ENCODE peak calls at places on chromosomes 2 and 18, in six cellular contexts. N is GM12891, E is nephron progenitor cell, G is mesothelial cell of epicardium, J is type B pancreatic cell, D is T-helper 9 cell. I is an unnamed sample.
A peak's percentile ranks its signal among the peaks of the same experiment; 100 is the strongest.

GRCh38 chr18:55106906-55107305 is 147.6 kb upstream of the CCDC68 start:
- DNase-seq in E (no peak), D (no peak), J (no peak), N (no peak), G (no peak), I (no peak)

GRCh38 chr2:239770240-239770639 is 254.9 kb downstream of the NDUFA10 start:
- DNase-seq in E (no peak), D (no peak), G (peak; percentile 6), J (no peak), N (no peak), I (no peak)

GRCh38 chr18:31685097-31686082 is 1.0 kb upstream of the B4GALT6 start:
- DNase-seq in E (peak; percentile 86), G (peak; percentile 70), N (peak; percentile 66), J (peak; percentile 85), D (peak; percentile 7), I (peak; percentile 93)

GRCh38 chr2:118065927-118066326 is 22.3 kb upstream of the INSIG2 start:
- DNase-seq in J (no peak), E (no peak), D (no peak), N (no peak), G (no peak), I (no peak)

GRCh38 chr2:170236639-170237037 is 58.7 kb downstream of the MYO3B start:
- DNase-seq in E (no peak), D (no peak), J (no peak), G (no peak), N (no peak), I (no peak)

GRCh38 chr18:56929861-56930260 is 217.0 kb upstream of the BOD1L2 start:
- DNase-seq in E (no peak), J (no peak), G (no peak), D (no peak), N (no peak), I (no peak)

GRCh38 chr2:169649278-169649677 is 44.9 kb downstream of the CFAP210 start:
- DNase-seq in N (no peak), D (no peak), J (no peak), G (no peak), E (no peak), I (no peak)

GRCh38 chr2:118095610-118096009 is 7.3 kb downstream of the INSIG2 start:
- DNase-seq in N (no peak), J (no peak), E (no peak), D (no peak), G (no peak), I (no peak)

GRCh38 chr18:28167835-28168349 is 9.0 kb downstream of the CDH2 start:
- DNase-seq in D (no peak), N (no peak), J (no peak), E (no peak), G (no peak), I (no peak)

GRCh38 chr2:191056218-191056617 is 42.2 kb upstream of the STAT1 start:
- DNase-seq in E (no peak), N (no peak), D (no peak), G (no peak), J (no peak), I (no peak)

GRCh38 chr2:45382744-45383143 is 228.3 kb downstream of the SRBD1 start:
- DNase-seq in E (no peak), D (no peak), N (no peak), J (no peak), G (no peak), I (no peak)

GRCh38 chr2:41400057-41400665 is 647.7 kb upstream of the PKDCC start:
- DNase-seq in N (no peak), E (peak; percentile 45), D (no peak), J (no peak), G (no peak), I (peak; percentile 78)

GRCh38 chr2:86211033-86211795 is 12.0 kb downstream of the MRPL35 start:
- DNase-seq in E (no peak), D (no peak), J (no peak), N (no peak), G (no peak), I (no peak)

GRCh38 chr18:21004721-21005120 is 106.9 kb downstream of the ROCK1 start:
- DNase-seq in E (no peak), J (no peak), D (no peak), G (no peak), N (no peak), I (no peak)

GRCh38 chr18:67628674-67629073 is 112.2 kb upstream of the DSEL start:
- DNase-seq in E (no peak), N (no peak), J (no peak), D (no peak), G (no peak), I (no peak)

GRCh38 chr18:13416208-13416607 is 197.6 kb downstream of the LDLRAD4 start:
- DNase-seq in N (no peak), E (no peak), G (no peak), D (no peak), J (no peak), I (no peak)

GRCh38 chr2:12514631-12515437 is 201.9 kb upstream of the TRIB2 start:
- DNase-seq in D (no peak), N (no peak), J (no peak), E (no peak), G (no peak), I (no peak)

GRCh38 chr18:67302043-67302442 is 214.5 kb downstream of the DSEL start:
- DNase-seq in N (no peak), G (no peak), D (no peak), E (no peak), J (no peak), I (no peak)

I was measured in neural progenitor cell.